ENCODE peak calls at places on chromosome 3, in eight cellular contexts. F is activated naive CD4-positive, alpha-beta T cell treated with Interleukin-2 at 50 U/mL for 16 hours; S is stimulated activated effector memory CD8-positive, alpha-beta T cell treated with anti-CD3 and anti-CD28 coated beads, Interleukin-12 subunit alpha, Interleukin-12 subunit beta, amount 100 ng/mL, for 72 hours; Y is mesothelial cell of epicardium; V is NCI-H1105; M is Calu3; X is progenitor cell of endocrine pancreas; R is nucleus accumbens. O is an unnamed sample.

GRCh38 chr3:136802481-136802996 is 16.4 kb upstream of the SLC35G2 start:
- DNase-seq in F (no peak), R (no peak), M (peak; percentile 67), X (no peak), Y (no peak), V (peak; percentile 53), S (no peak), O (no peak)

GRCh38 chr3:112786002-112786590 is 60.6 kb downstream of the CD200R1L start:
- DNase-seq in X (no peak), F (no peak), Y (no peak), S (no peak), M (no peak), R (no peak), V (no peak), O (no peak)

GRCh38 chr3:100045696-100046095 is 68.6 kb downstream of the FILIP1L start:
- DNase-seq in V (no peak), Y (no peak), S (no peak), R (no peak), M (no peak), F (no peak), X (no peak), O (peak; percentile 3)

GRCh38 chr3:133489466-133490085 is 83.9 kb upstream of the CDV3 start:
- DNase-seq in Y (no peak), V (no peak), X (no peak), F (no peak), M (no peak), R (no peak), S (no peak), O (no peak)

GRCh38 chr3:131568460-131568859 is 65.7 kb upstream of the MRPL3 start:
- DNase-seq in M (no peak), R (no peak), F (no peak), Y (no peak), V (no peak), S (no peak), X (no peak), O (no peak)

GRCh38 chr3:89628856-89629255 is 521.4 kb downstream of the EPHA3 start:
- DNase-seq in R (no peak), S (no peak), F (no peak), Y (no peak), V (peak; percentile 49), M (no peak), X (no peak), O (no peak)

GRCh38 chr3:16917256-16917935 is 32.6 kb downstream of the PLCL2 start:
- DNase-seq in R (no peak), Y (no peak), F (no peak), M (no peak), X (no peak), S (no peak), V (no peak), O (no peak)

GRCh38 chr3:169171739-169172138 is 491.8 kb downstream of the MECOM start:
- DNase-seq in S (no peak), F (no peak), M (no peak), X (no peak), Y (no peak), R (no peak), V (no peak), O (no peak)

GRCh38 chr3:134357261-134357913 is 16.9 kb downstream of the AMOTL2 start:
- DNase-seq in F (no peak), X (no peak), S (no peak), M (no peak), R (no peak), V (no peak), Y (no peak), O (peak; percentile 1)

GRCh38 chr3:43872301-43872700 is 181.6 kb downstream of the ABHD5 start:
- DNase-seq in F (no peak), M (no peak), R (no peak), V (no peak), Y (no peak), X (no peak), S (no peak), O (no peak)

GRCh38 chr3:69161587-69162196 is 39.3 kb upstream of the LMOD3 start:
- DNase-seq in R (peak; percentile 16), M (peak; percentile 32), X (no peak), V (no peak), S (no peak), F (peak; percentile 23), Y (no peak), O (peak; percentile 25)

GRCh38 chr3:134306334-134306733 is 55.7 kb upstream of the RYK start:
- DNase-seq in S (no peak), R (no peak), X (no peak), F (no peak), M (no peak), Y (no peak), V (no peak), O (no peak)

GRCh38 chr3:62142280-62142679 is 231.1 kb downstream of the FEZF2 start:
- DNase-seq in S (no peak), M (no peak), X (no peak), R (no peak), F (no peak), V (no peak), Y (no peak), O (no peak)

GRCh38 chr3:54968546-54969172 is 40.8 kb upstream of the LRTM1 start:
- DNase-seq in S (no peak), Y (no peak), R (no peak), F (no peak), X (no peak), V (no peak), M (no peak), O (no peak)

GRCh38 chr3:155227141-155227540 is 66.3 kb downstream of the STRIT1 start:
- DNase-seq in R (no peak), V (no peak), M (no peak), Y (no peak), F (no peak), X (no peak), S (no peak), O (no peak)

GRCh38 chr3:71503525-71504249 is 79.8 kb downstream of the FOXP1 start:
- DNase-seq in X (no peak), F (no peak), M (no peak), S (no peak), R (no peak), V (no peak), Y (no peak), O (no peak)

O was measured in nephron progenitor cell.